ENCODE peak calls at places on chromosomes 12 and 14, in four cellular contexts. One of them, this sample, is unnamed.

GRCh38 chr14:102541771-102542170 is 32.2 kb upstream of the ANKRD9 start:
- DNase-seq in CD8-positive, alpha-beta T cell: no peak
- DNase-seq in neural progenitor cell: peak
- DNase-seq in GM20000: no peak
- DNase-seq in this sample: no peak

GRCh38 chr14:57692671-57693070 is 173.2 kb downstream of the SLC35F4 start:
- DNase-seq in CD8-positive, alpha-beta T cell: no peak
- DNase-seq in neural progenitor cell: peak
- DNase-seq in GM20000: no peak
- DNase-seq in this sample: peak

GRCh38 chr14:105364100-105364708 is 34.1 kb upstream of the TEX22 start:
- DNase-seq in CD8-positive, alpha-beta T cell: peak
- DNase-seq in neural progenitor cell: no peak
- DNase-seq in GM20000: peak
- DNase-seq in this sample: no peak

GRCh38 chr12:43208221-43208620 is 343.8 kb downstream of the ADAMTS20 start:
- DNase-seq in CD8-positive, alpha-beta T cell: no peak
- DNase-seq in neural progenitor cell: no peak
- DNase-seq in GM20000: no peak
- DNase-seq in this sample: no peak

GRCh38 chr14:87149583-87150354 is 843.2 kb downstream of the GALC start:
- DNase-seq in CD8-positive, alpha-beta T cell: no peak
- DNase-seq in neural progenitor cell: peak
- DNase-seq in GM20000: no peak
- DNase-seq in this sample: no peak

GRCh38 chr12:113060336-113060960 is 3.9 kb downstream of the DTX1 start:
- DNase-seq in CD8-positive, alpha-beta T cell: no peak
- DNase-seq in neural progenitor cell: no peak
- DNase-seq in GM20000: peak
- DNase-seq in this sample: no peak

GRCh38 chr12:13342971-13343370 is 146.4 kb downstream of the EMP1 start:
- DNase-seq in CD8-positive, alpha-beta T cell: no peak
- DNase-seq in neural progenitor cell: no peak
- DNase-seq in GM20000: no peak
- DNase-seq in this sample: no peak

GRCh38 chr12:101127521-101128219 is 82.4 kb downstream of the SLC5A8 start:
- DNase-seq in CD8-positive, alpha-beta T cell: no peak
- DNase-seq in neural progenitor cell: no peak
- DNase-seq in GM20000: no peak
- DNase-seq in this sample: no peak

GRCh38 chr12:67220065-67220464 is 49.1 kb upstream of the CAND1 start:
- DNase-seq in CD8-positive, alpha-beta T cell: no peak
- DNase-seq in neural progenitor cell: peak
- DNase-seq in GM20000: no peak
- DNase-seq in this sample: no peak

GRCh38 chr12:131604146-131604844 is 106.6 kb upstream of the SFSWAP start:
- DNase-seq in CD8-positive, alpha-beta T cell: peak
- DNase-seq in neural progenitor cell: peak
- DNase-seq in GM20000: peak
- DNase-seq in this sample: peak

GRCh38 chr12:16587110-16587453 is 18.9 kb downstream of the LMO3 start:
- DNase-seq in CD8-positive, alpha-beta T cell: no peak
- DNase-seq in neural progenitor cell: no peak
- DNase-seq in GM20000: no peak
- DNase-seq in this sample: no peak

GRCh38 chr12:93664573-93665138 is 12.5 kb upstream of the CRADD start:
- DNase-seq in CD8-positive, alpha-beta T cell: no peak
- DNase-seq in neural progenitor cell: no peak
- DNase-seq in GM20000: no peak
- DNase-seq in this sample: no peak

GRCh38 chr12:108683906-108684556 is 47.3 kb downstream of the CORO1C start:
- DNase-seq in CD8-positive, alpha-beta T cell: no peak
- DNase-seq in neural progenitor cell: no peak
- DNase-seq in GM20000: no peak
- DNase-seq in this sample: no peak
- TF ChIP-seq CTCF in CD8-positive, alpha-beta T cell: no peak
- TF ChIP-seq CTCF in neural progenitor cell: no peak
- TF ChIP-seq CTCF in GM20000: no peak
- TF ChIP-seq CTCF in this sample: no peak

GRCh38 chr14:53964249-53964648 is 7.6 kb upstream of the BMP4 start:
- DNase-seq in CD8-positive, alpha-beta T cell: no peak
- DNase-seq in neural progenitor cell: no peak
- DNase-seq in GM20000: no peak
- DNase-seq in this sample: no peak

GRCh38 chr14:53962954-53963490 is 6.4 kb upstream of the BMP4 start:
- DNase-seq in CD8-positive, alpha-beta T cell: no peak
- DNase-seq in neural progenitor cell: no peak
- DNase-seq in GM20000: no peak
- DNase-seq in this sample: no peak

GRCh38 chr14:53968756-53969155 is 12.1 kb upstream of the BMP4 start:
- DNase-seq in CD8-positive, alpha-beta T cell: no peak
- DNase-seq in neural progenitor cell: no peak
- DNase-seq in GM20000: no peak
- DNase-seq in this sample: no peak

GRCh38 chr14:53967606-53968005 is 11.0 kb upstream of the BMP4 start:
- DNase-seq in CD8-positive, alpha-beta T cell: no peak
- DNase-seq in neural progenitor cell: no peak
- DNase-seq in GM20000: no peak
- DNase-seq in this sample: no peak

DNA sequence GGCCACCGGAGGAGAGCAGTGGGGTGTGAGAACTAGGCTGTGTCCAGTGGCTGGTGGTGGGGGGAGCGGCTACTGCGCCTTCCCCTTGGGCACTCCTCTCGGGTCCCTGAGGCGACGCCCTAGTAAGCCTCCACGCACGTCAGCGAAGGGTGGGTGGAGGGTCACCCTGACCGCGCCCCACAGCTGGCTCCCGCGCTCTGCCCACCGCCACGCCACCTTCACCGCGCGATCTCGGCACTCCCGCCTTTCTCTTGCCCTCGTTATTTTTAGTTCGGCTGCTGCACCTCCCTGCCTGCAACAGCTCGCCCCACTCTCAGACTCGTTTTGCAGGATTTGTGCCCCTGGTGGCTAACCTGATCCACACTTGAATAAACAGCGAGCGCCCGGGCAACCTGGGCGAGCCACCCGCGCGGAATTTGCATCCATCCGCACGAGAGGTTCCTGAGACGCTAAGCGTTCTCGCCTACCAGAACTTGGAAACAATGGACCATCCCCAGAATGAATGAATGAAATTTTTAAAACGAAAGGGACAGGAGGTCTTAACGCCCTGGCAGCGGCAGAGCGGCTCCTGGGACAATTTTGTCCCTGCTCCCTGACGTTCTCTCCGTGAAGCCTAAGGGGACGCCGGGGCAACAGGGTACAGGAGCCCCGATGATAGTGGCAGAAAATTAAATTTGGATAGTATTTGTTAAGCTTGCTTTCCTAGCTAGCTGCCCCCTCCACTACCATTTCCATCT is 7.0 kb upstream of the BMP4 start:
- DNase-seq in CD8-positive, alpha-beta T cell: no peak
- DNase-seq in neural progenitor cell: peak
- DNase-seq in GM20000: no peak
- DNase-seq in this sample: no peak
- TF ChIP-seq CTCF in CD8-positive, alpha-beta T cell: no peak
- TF ChIP-seq CTCF in neural progenitor cell: peak
- TF ChIP-seq CTCF in GM20000: no peak
- TF ChIP-seq CTCF in this sample: no peak

GRCh38 chr12:47802312-47802711 is 17.4 kb downstream of the HDAC7 start:
- DNase-seq in CD8-positive, alpha-beta T cell: no peak
- DNase-seq in neural progenitor cell: peak
- DNase-seq in GM20000: no peak
- DNase-seq in this sample: no peak
- TF ChIP-seq CTCF in CD8-positive, alpha-beta T cell: peak
- TF ChIP-seq CTCF in neural progenitor cell: peak
- TF ChIP-seq CTCF in GM20000: no peak
- TF ChIP-seq CTCF in this sample: no peak

GRCh38 chr14:32405856-32406255 is 76.8 kb downstream of the AKAP6 start:
- DNase-seq in CD8-positive, alpha-beta T cell: no peak
- DNase-seq in neural progenitor cell: no peak
- DNase-seq in GM20000: no peak
- DNase-seq in this sample: no peak
- TF ChIP-seq CTCF in CD8-positive, alpha-beta T cell: no peak
- TF ChIP-seq CTCF in neural progenitor cell: no peak
- TF ChIP-seq CTCF in GM20000: no peak
- TF ChIP-seq CTCF in this sample: no peak

GRCh38 chr14:39469094-39469710 is 37.0 kb upstream of the FBXO33 start:
- DNase-seq in CD8-positive, alpha-beta T cell: peak
- DNase-seq in neural progenitor cell: peak
- DNase-seq in GM20000: peak
- DNase-seq in this sample: no peak
- TF ChIP-seq CTCF in CD8-positive, alpha-beta T cell: no peak
- TF ChIP-seq CTCF in neural progenitor cell: peak
- TF ChIP-seq CTCF in GM20000: peak
- TF ChIP-seq CTCF in this sample: peak

GRCh38 chr12:89962648-89963047 is 254.0 kb upstream of the ATP2B1 start:
- DNase-seq in CD8-positive, alpha-beta T cell: no peak
- DNase-seq in neural progenitor cell: no peak
- DNase-seq in GM20000: no peak
- DNase-seq in this sample: no peak
- TF ChIP-seq CTCF in CD8-positive, alpha-beta T cell: no peak
- TF ChIP-seq CTCF in neural progenitor cell: peak
- TF ChIP-seq CTCF in GM20000: no peak
- TF ChIP-seq CTCF in this sample: no peak

GRCh38 chr14:78173266-78174001 is 3.3 kb downstream of the NRXN3 start:
- DNase-seq in CD8-positive, alpha-beta T cell: no peak
- DNase-seq in neural progenitor cell: no peak
- DNase-seq in GM20000: no peak
- DNase-seq in this sample: no peak

GRCh38 chr14:78181270-78181669 is 11.1 kb downstream of the NRXN3 start:
- DNase-seq in CD8-positive, alpha-beta T cell: no peak
- DNase-seq in neural progenitor cell: peak
- DNase-seq in GM20000: no peak
- DNase-seq in this sample: no peak

GRCh38 chr14:78175412-78175811 is 5.2 kb downstream of the NRXN3 start:
- DNase-seq in CD8-positive, alpha-beta T cell: no peak
- DNase-seq in neural progenitor cell: no peak
- DNase-seq in GM20000: no peak
- DNase-seq in this sample: no peak

GRCh38 chr14:78178971-78179370 is 8.8 kb downstream of the NRXN3 start:
- DNase-seq in CD8-positive, alpha-beta T cell: no peak
- DNase-seq in neural progenitor cell: no peak
- DNase-seq in GM20000: no peak
- DNase-seq in this sample: no peak

DNA sequence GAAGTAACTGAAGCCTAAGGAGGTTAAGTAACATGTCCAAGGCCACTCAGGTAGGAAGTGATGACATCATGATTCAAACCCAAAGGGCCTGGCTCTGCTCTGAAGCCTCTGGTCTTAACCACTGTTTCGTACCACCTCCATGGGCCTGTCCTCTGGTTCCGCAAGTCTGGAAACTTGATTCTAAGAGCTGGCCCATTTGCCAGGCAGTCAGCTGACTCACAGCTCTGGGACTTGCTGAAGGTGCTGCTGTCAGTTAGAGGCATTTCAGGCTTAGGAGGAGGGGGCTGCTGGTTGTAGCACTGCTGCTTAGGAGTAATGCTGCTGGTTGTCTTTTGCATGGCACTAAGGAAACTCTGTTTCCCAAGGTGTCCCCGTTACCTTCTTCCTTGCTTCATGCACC is 7.9 kb downstream of the NRXN3 start:
- DNase-seq in CD8-positive, alpha-beta T cell: no peak
- DNase-seq in neural progenitor cell: no peak
- DNase-seq in GM20000: no peak
- DNase-seq in this sample: no peak
- TF ChIP-seq CTCF in CD8-positive, alpha-beta T cell: no peak
- TF ChIP-seq CTCF in neural progenitor cell: no peak
- TF ChIP-seq CTCF in GM20000: no peak
- TF ChIP-seq CTCF in this sample: no peak

GRCh38 chr12:4975574-4975973 is 65.9 kb downstream of the KCNA1 start:
- DNase-seq in CD8-positive, alpha-beta T cell: no peak
- DNase-seq in neural progenitor cell: peak
- DNase-seq in GM20000: no peak
- DNase-seq in this sample: no peak
- TF ChIP-seq CTCF in CD8-positive, alpha-beta T cell: no peak
- TF ChIP-seq CTCF in neural progenitor cell: peak
- TF ChIP-seq CTCF in GM20000: no peak
- TF ChIP-seq CTCF in this sample: peak

This sample was measured in GM13976.